ENCODE peak calls at places on chromosomes 13 and 19, in six cellular contexts. Z, F, Y, N, R and P are unnamed samples.
A peak's percentile ranks its signal among the peaks of the same experiment; 100 is the strongest.

GRCh38 chr19:1650627-1651009 is 1.8 kb downstream of the TCF3 start:
- DNase-seq in Y (peak; percentile 72), R (peak; percentile 66), N (no peak), Z (no peak), F (peak; percentile 67), P (peak; percentile 34)

GRCh38 chr13:113992276-113993005 is 18.6 kb upstream of the C13orf46 start:
- DNase-seq in N (no peak), R (no peak), F (no peak), Y (no peak), Z (no peak), P (no peak)

GRCh38 chr13:110433014-110433413 is 125.9 kb downstream of the COL4A2 start:
- DNase-seq in F (peak; percentile 81), Y (no peak), Z (no peak), N (no peak), R (no peak), P (no peak)

GRCh38 chr19:1172353-1173159 is 1.5 kb downstream of the SBNO2 start:
- DNase-seq in F (peak; percentile 64), R (peak; percentile 52), Y (no peak), N (peak; percentile 58), Z (peak; percentile 68), P (peak; percentile 77)

GRCh38 chr13:62119739-62120700 is 704.4 kb upstream of the PCDH20 start:
- DNase-seq in R (peak; percentile 15), Y (peak; percentile 43), Z (peak; percentile 30), F (peak; percentile 17), N (peak; percentile 31), P (peak; percentile 34)

GRCh38 chr19:35160629-35161433 is 6.3 kb downstream of the FXYD5 start:
- DNase-seq in R (no peak), N (no peak), F (no peak), Z (no peak), Y (no peak), P (no peak)

GRCh38 chr19:45428385-45429231 is 4.9 kb upstream of the ERCC1 start:
- DNase-seq in N (peak; percentile 30), R (peak; percentile 89), F (peak; percentile 83), Z (peak; percentile 81), Y (peak; percentile 84), P (peak; percentile 85)

GRCh38 chr19:35558400-35559280 is 4.8 kb downstream of the ATP4A start:
- DNase-seq in Z (no peak), N (no peak), Y (no peak), R (no peak), F (no peak), P (no peak)

GRCh38 chr13:43939149-43939548 is 59.4 kb downstream of the LACC1 start:
- DNase-seq in Z (no peak), N (peak; percentile 23), R (no peak), F (no peak), Y (no peak), P (no peak)

GRCh38 chr19:2820112-2820702 is 539 bp downstream of the ZNF554 start:
- DNase-seq in N (no peak), F (peak; percentile 70), R (peak; percentile 71), Z (peak; percentile 35), Y (peak; percentile 50), P (peak; percentile 43)

GRCh38 chr19:35856546-35857149 is at the start of gene KIRREL2:
- DNase-seq in Z (peak; percentile 21), F (peak; percentile 90), Y (peak; percentile 83), N (no peak), R (peak; percentile 82), P (no peak)

GRCh38 chr13:30744686-30745085 is 9.3 kb downstream of the ALOX5AP start:
- DNase-seq in Y (no peak), F (no peak), N (no peak), Z (no peak), R (no peak), P (no peak)

GRCh38 chr13:56561327-56561726 is 579.4 kb upstream of the PRR20A start:
- DNase-seq in N (peak; percentile 4), F (no peak), Y (peak; percentile 26), R (peak; percentile 20), Z (no peak), P (no peak)

GRCh38 chr13:25292301-25292700 is 5.0 kb upstream of the MTMR6 start:
- DNase-seq in Y (peak; percentile 57), Z (no peak), F (peak; percentile 30), R (no peak), N (peak; percentile 6), P (no peak)

GRCh38 chr13:45364876-45365557 is 24.0 kb upstream of the TPT1 start:
- DNase-seq in Y (no peak), N (no peak), F (no peak), Z (no peak), R (no peak), P (no peak)

GRCh38 chr13:60009300-60010248 is 154.2 kb downstream of the DIAPH3 start:
- DNase-seq in N (no peak), F (no peak), R (no peak), Y (no peak), Z (peak; percentile 41), P (no peak)

GRCh38 chr19:18239303-18239702 is 13.1 kb upstream of the PDE4C start:
- DNase-seq in N (no peak), R (peak; percentile 46), F (no peak), Y (peak; percentile 74), Z (no peak), P (peak; percentile 56)
- TF ChIP-seq EZH2phosphoT487 in N (no peak), R (no peak), F (no peak), Y (no peak), Z (no peak), P (no peak)

DNA sequence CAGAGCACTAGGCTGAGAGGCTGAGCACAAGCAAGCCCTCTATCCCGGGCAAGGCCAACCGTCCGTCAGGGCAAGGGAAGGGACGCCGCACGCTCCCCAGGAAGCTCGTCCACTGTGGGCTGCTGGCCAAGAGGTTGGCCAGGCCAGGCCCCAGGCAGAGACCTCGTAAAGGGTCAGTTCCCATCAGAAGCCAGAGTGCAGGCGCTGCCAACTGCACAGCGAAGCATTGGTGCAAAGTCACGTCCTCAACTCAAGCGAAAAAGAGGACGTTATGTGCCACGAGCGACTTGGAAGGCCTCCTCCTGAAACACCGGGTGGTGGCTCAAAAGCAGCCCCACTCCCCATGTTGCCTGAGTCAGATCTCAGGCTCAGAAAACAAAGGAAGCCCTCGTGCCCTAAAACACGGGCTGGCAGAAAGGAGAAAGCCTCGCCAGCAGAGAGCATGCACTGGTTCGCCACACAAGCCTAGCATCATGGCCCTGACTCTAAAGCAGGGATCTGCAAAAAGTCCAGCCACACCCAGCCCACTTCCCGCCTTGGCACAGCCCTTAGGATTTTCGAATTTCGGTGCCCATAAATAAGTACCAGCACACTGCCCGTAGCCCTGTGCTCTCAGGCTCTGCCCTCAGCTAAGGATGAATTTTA is 4.7 kb downstream of the AKAP8 start:
- DNase-seq in N (no peak), Y (no peak), R (no peak), Z (no peak), F (peak; percentile 43), P (no peak)
- H3K4me3 ChIP-seq in N (no peak overlapping the region), Y (no peak overlapping the region), R (no peak overlapping the region), Z (no peak overlapping the region), F (no peak overlapping the region), P (no peak overlapping the region)

GRCh38 chr19:13164370-13165090 is 14.3 kb downstream of the IER2 start:
- DNase-seq in N (peak; percentile 75), Y (peak; percentile 99), Z (peak; percentile 90), R (peak; percentile 92), F (peak; percentile 84), P (peak; percentile 59)
- TF ChIP-seq EZH2phosphoT487 in N (no peak), Y (no peak), Z (no peak), R (no peak), F (no peak), P (no peak)

DNA sequence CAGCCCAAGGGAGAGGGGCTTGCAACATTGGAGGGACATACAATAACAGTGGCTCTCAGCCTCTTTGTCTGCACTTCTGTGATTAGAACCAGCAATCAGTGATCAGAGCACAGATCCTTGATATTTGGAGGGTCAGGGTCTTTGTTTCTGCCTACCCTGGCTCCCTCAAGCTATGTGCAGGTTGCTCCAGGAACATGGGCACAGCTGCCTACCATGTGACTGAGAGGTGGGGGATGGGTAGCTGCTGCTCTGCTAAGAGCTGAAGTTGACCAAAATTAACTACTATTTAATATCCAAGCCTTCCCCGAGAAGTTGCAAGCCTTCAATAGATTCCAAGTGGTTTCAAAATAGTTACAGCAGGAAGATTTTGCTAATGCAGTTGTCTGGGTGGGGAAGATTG is 202.6 kb downstream of the ZIC5 start:
- DNase-seq in Y (no peak), R (no peak), N (no peak), F (no peak), Z (no peak), P (no peak)
- H3K4me3 ChIP-seq in Y (no peak overlapping the region), R (no peak overlapping the region), N (no peak overlapping the region), F (no peak overlapping the region), Z (no peak overlapping the region), P (no peak overlapping the region)

DNA sequence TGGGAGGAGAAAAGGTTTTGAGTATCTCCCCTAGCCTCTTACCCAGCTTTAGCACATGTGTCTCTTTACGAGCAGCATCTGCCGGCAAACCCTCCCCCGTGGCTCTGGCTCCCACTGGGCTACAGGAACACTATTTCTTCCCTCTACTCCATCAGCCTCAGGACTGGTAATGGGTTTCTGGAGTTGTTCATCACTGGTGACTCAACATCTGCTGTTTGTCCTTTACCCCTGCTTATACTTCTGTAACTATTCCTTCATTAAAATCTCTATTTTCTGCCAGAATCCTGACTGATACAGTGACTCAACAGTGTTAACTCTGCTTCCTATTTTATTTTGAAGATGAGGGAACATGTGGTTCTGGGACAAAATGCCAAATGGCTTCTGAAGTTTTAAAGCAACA is 437.3 kb upstream of the HTR2A start:
- DNase-seq in Y (no peak), N (peak; percentile 61), Z (no peak), R (no peak), F (no peak), P (peak; percentile 89)
- TF ChIP-seq EZH2phosphoT487 in Y (no peak), N (no peak), Z (no peak), R (no peak), F (no peak), P (no peak)

GRCh38 chr13:48070942-48071341 is 24.0 kb downstream of the MED4 start:
- DNase-seq in F (no peak), Y (no peak), N (no peak), Z (no peak), R (no peak), P (no peak)
- H3K4me3 ChIP-seq in F (no peak overlapping the region), Y (no peak overlapping the region), N (no peak overlapping the region), Z (no peak overlapping the region), R (no peak overlapping the region), P (no peak overlapping the region)

GRCh38 chr19:56294557-56294956 is 20.1 kb downstream of the ZSCAN5A start:
- DNase-seq in R (peak; percentile 28), Z (no peak), F (no peak), N (peak; percentile 80), Y (no peak), P (no peak)
- TF ChIP-seq EZH2phosphoT487 in R (no peak), Z (no peak), F (no peak), N (no peak), Y (no peak), P (no peak)

DNA sequence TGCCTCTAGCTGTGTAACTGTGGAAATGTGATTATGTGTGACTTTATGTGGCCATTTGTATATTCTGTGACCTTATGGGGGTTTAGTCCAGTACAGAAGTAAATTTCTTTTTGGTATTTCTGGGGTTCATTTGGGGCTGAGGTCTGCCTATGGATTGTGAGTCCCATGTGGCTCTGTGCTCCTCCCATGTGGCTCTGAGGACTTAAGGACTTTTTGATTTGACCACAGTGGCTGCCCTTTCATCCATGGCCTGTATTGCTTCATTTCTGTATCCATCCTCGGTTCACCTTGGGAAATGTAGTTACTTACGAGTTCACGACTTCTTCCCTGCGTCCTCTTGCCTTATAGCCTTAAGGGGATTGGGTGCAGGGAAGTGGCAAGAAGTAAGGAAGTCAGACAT is 1.0 kb downstream of the ZNF420 start:
- DNase-seq in R (peak; percentile 5), F (no peak), Z (no peak), N (no peak), Y (no peak), P (no peak)
- H3K4me3 ChIP-seq in R (peak overlapping the region; percentile 83), F (peak overlapping the region; percentile 87), Z (peak overlapping the region; percentile 65), N (peak overlapping the region; percentile 86), Y (peak overlapping the region; percentile 97), P (peak overlapping the region; percentile 96)

GRCh38 chr13:34776390-34776981 is 165.6 kb upstream of the NBEA start:
- DNase-seq in R (no peak), Y (no peak), F (no peak), Z (no peak), N (peak; percentile 59), P (no peak)
- TF ChIP-seq EZH2phosphoT487 in R (no peak), Y (no peak), F (no peak), Z (no peak), N (no peak), P (no peak)